ENCODE peak calls at places on chromosomes 12 and 14, in eight cellular contexts. P, G, J, C, H, S, K and T are unnamed samples.

GRCh38 chr12:70692681-70693288 is 55.6 kb upstream of the PTPRB start:
- DNase-seq in P (peak), G (no peak), J (peak), C (no peak), H (peak), S (peak), K (no peak), T (peak)

GRCh38 chr14:65255029-65255545 is 152.8 kb upstream of the MAX start:
- DNase-seq in P (peak), G (no peak), J (peak), C (no peak), H (peak), S (peak), K (peak), T (no peak)

GRCh38 chr14:89164168-89165074 is 252.6 kb downstream of the FOXN3 start:
- DNase-seq in P (no peak), G (no peak), J (no peak), C (no peak), H (no peak), S (peak), K (no peak), T (no peak)

GRCh38 chr12:56071648-56072047 is 8.3 kb upstream of the ERBB3 start:
- DNase-seq in P (no peak), G (no peak), J (peak), C (no peak), H (peak), S (no peak), K (no peak), T (no peak)

GRCh38 chr12:84502907-84503787 is 409.5 kb downstream of the SLC6A15 start:
- DNase-seq in P (peak), G (peak), J (peak), C (no peak), H (peak), S (peak), K (peak), T (peak)

GRCh38 chr14:92280554-92281262 is 42.3 kb upstream of the SLC24A4 start:
- DNase-seq in P (no peak), G (no peak), J (no peak), C (no peak), H (no peak), S (no peak), K (no peak), T (no peak)

GRCh38 chr14:68840454-68840853 is 47.6 kb upstream of the ZFP36L1 start:
- DNase-seq in P (no peak), G (no peak), J (no peak), C (no peak), H (no peak), S (no peak), K (no peak), T (no peak)

GRCh38 chr12:11675952-11676505 is 26.6 kb downstream of the ETV6 start:
- DNase-seq in P (no peak), G (peak), J (no peak), C (no peak), H (no peak), S (no peak), K (no peak), T (no peak)

GRCh38 chr14:50396636-50397460 is at the start of gene CDKL1:
- DNase-seq in P (peak), G (peak), J (peak), C (peak), H (peak), S (peak), K (peak), T (no peak)

GRCh38 chr14:69543341-69544249 is 31.1 kb downstream of the CCDC177 start:
- DNase-seq in P (peak), G (peak), J (peak), C (peak), H (peak), S (peak), K (peak), T (peak)

GRCh38 chr12:55742719-55743130 is at the start of gene GDF11:
- DNase-seq in P (peak), G (peak), J (peak), C (no peak), H (peak), S (peak), K (no peak), T (no peak)

GRCh38 chr12:103561174-103561573 is 25.9 kb upstream of the STAB2 start:
- DNase-seq in P (peak), G (no peak), J (no peak), C (no peak), H (peak), S (peak), K (no peak), T (no peak)

GRCh38 chr12:52005903-52006703 is 643 bp upstream of the TAMALIN start:
- DNase-seq in P (no peak), G (peak), J (no peak), C (no peak), H (no peak), S (no peak), K (no peak), T (no peak)

DNA sequence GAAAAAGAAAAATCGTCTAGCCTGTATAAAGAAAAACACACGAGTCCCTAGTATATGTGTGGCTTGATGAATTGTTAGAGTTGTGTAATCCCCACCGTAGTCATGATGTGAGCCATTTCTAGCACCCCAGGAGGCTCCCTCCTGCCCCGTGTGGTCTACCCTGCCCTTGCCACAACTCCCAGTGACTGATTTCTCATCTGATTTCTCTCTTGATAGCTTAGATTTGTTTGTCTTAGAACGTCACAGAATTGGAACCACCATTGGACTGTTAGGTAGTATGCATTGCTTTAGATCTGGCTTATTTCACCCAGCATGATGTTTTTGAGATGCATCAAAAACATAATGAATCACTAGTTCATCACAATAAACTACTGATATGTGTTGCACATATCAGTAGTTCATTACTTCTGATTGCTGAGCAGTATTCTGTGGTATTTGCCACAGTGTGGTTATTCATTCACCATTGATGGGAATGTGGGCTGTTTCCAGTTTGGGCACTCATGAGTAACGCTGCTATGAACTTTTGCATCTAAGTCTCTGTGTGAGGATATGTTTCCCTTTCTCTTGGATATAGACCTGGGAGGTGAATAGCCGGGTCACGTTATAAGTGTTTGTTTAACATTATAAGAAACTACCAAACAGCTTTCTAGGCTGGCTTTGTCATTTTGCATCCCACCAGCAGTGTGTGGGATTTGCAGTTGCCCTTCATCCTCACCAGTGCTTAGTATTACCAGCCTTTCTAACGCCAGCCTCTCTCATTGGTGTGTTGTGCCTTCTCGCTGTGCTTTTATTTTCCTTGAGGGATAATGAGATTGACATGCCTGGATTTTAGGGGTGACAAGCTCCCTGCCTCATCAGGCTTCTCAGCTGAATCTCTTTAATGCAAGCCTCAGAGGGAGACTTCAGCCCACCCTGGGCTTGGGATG is 31.9 kb upstream of the NCOR2 start:
- DNase-seq in P (no peak), G (no peak), J (peak), C (no peak), H (peak), S (peak), K (no peak), T (peak)
- TF ChIP-seq CTCF in P (no peak), G (no peak), J (no peak), C (no peak), H (peak), S (peak), K (no peak), T (peak)

GRCh38 chr12:122182887-122183587 is at the start of gene LRRC43:
- DNase-seq in P (no peak), G (no peak), J (no peak), C (no peak), H (peak), S (peak), K (no peak), T (no peak)
- H3K4me3 ChIP-seq in P (peak), G (peak), J (peak), C (peak), H (peak), S (peak), K (peak), T (peak)

GRCh38 chr14:45907782-45908181 is 654.8 kb upstream of the MIS18BP1 start:
- DNase-seq in P (no peak), G (no peak), J (no peak), C (no peak), H (no peak), S (no peak), K (no peak), T (no peak)
- TF ChIP-seq CTCF in P (no peak), G (no peak), J (no peak), C (no peak), H (no peak), S (no peak), K (no peak), T (no peak)

GRCh38 chr12:23880988-23881387 is 68.5 kb downstream of the SOX5 start:
- DNase-seq in P (no peak), G (no peak), J (no peak), C (no peak), H (no peak), S (no peak), K (no peak), T (no peak)

GRCh38 chr12:23887055-23887835 is 62.2 kb downstream of the SOX5 start:
- DNase-seq in P (no peak), G (no peak), J (no peak), C (no peak), H (peak), S (no peak), K (no peak), T (no peak)

GRCh38 chr12:23885396-23885795 is 64.1 kb downstream of the SOX5 start:
- DNase-seq in P (no peak), G (no peak), J (no peak), C (no peak), H (no peak), S (no peak), K (no peak), T (no peak)

GRCh38 chr12:23888396-23889068 is 60.9 kb downstream of the SOX5 start:
- DNase-seq in P (no peak), G (no peak), J (no peak), C (no peak), H (peak), S (peak), K (no peak), T (no peak)

GRCh38 chr12:23884909-23885308 is 64.6 kb downstream of the SOX5 start:
- DNase-seq in P (no peak), G (no peak), J (no peak), C (no peak), H (no peak), S (no peak), K (no peak), T (no peak)
- H3K4me3 ChIP-seq in P (no peak), G (no peak), J (no peak), C (no peak), H (no peak), S (no peak), K (no peak), T (no peak)